ENCODE peak calls at places on chromosomes 4 and X, in eight cellular contexts. C is tibial nerve; P is central memory CD4-positive, alpha-beta T cell; E is mesendoderm; M is fibroblast of pulmonary artery; D is kidney tubule cell; U is stimulated activated CD4-positive, alpha-beta T cell treated with anti-CD3 and anti-CD28 coated beads, Interleukin-12 subunit alpha, Interleukin-12 subunit beta, amount 100 ng/mL, for 48 hours; Q is hypothalamus. G is an unnamed sample.

GRCh38 chr4:151530230-151530629 is 121.3 kb downstream of the FHIP1A start:
- DNase-seq in C (no peak), P (no peak), E (no peak), M (no peak), D (peak; percentile 38), U (no peak), Q (no peak), G (no peak)

GRCh38 chr4:21476753-21477152 is 471.8 kb downstream of the KCNIP4 start:
- DNase-seq in C (no peak), P (no peak), E (peak; percentile 83), M (peak; percentile 10), D (peak; percentile 23), U (no peak), Q (no peak), G (no peak)

GRCh38 chr4:146336413-146336807 is 122.1 kb downstream of the REELD1 start:
- DNase-seq in C (no peak), P (no peak), E (no peak), M (no peak), D (no peak), U (no peak), Q (no peak), G (no peak)

GRCh38 chr4:10079951-10080873 is 36.4 kb downstream of the WDR1 start:
- DNase-seq in C (no peak), P (no peak), E (no peak), M (no peak), D (no peak), U (no peak), Q (no peak), G (no peak)

GRCh38 chr4:74376888-74377483 is 12.0 kb downstream of the EREG start:
- DNase-seq in C (no peak), P (peak; percentile 32), E (peak; percentile 61), M (peak; percentile 91), D (peak; percentile 71), U (no peak), Q (no peak), G (no peak)

GRCh38 chr4:169243808-169244207 is 26.9 kb downstream of the SH3RF1 start:
- DNase-seq in C (no peak), P (no peak), E (no peak), M (peak; percentile 82), D (no peak), U (no peak), Q (no peak), G (no peak)

GRCh38 chr4:6402566-6403399 is 69.6 kb downstream of the PPP2R2C start:
- DNase-seq in C (no peak), P (no peak), E (peak; percentile 73), M (no peak), D (no peak), U (no peak), Q (no peak), G (no peak)

GRCh38 chr4:2935762-2936743 is 27.2 kb downstream of the NOP14 start:
- DNase-seq in C (no peak), P (peak; percentile 50), E (no peak), M (peak; percentile 37), D (peak; percentile 93), U (peak; percentile 67), Q (no peak), G (no peak)

GRCh38 chrX:149762696-149763614 is 10.9 kb upstream of the HSFX1 start:
- DNase-seq in C (no peak), P (no peak), E (no peak), M (no peak), D (no peak), U (no peak), Q (no peak), G (no peak)

GRCh38 chr4:89558147-89558546 is 250.5 kb upstream of the GPRIN3 start:
- DNase-seq in C (no peak), P (no peak), E (peak; percentile 71), M (no peak), D (peak; percentile 30), U (no peak), Q (no peak), G (no peak)

GRCh38 chr4:74487771-74488170 is 42.8 kb downstream of the AREG start:
- DNase-seq in C (no peak), P (no peak), E (no peak), M (no peak), D (no peak), U (no peak), Q (no peak), G (no peak)

GRCh38 chrX:57929373-57929772 is 19.1 kb upstream of the ZXDA start:
- DNase-seq in C (no peak), P (no peak), E (peak; percentile 38), M (peak; percentile 51), D (peak; percentile 37), U (no peak), Q (no peak), G (no peak)

GRCh38 chr4:174681723-174682300 is 147.2 kb downstream of the GLRA3 start:
- DNase-seq in C (no peak), P (no peak), E (peak; percentile 2), M (peak; percentile 65), D (peak; percentile 45), U (no peak), Q (no peak), G (no peak)

GRCh38 chr4:52572936-52573485 is 86.1 kb downstream of the USP46 start:
- DNase-seq in C (no peak), P (no peak), E (no peak), M (peak; percentile 79), D (peak; percentile 75), U (no peak), Q (no peak), G (no peak)

GRCh38 chr4:147581601-147582350 is 35.4 kb upstream of the TMEM184C start:
- DNase-seq in C (no peak), P (no peak), E (no peak), M (peak; percentile 57), D (no peak), U (no peak), Q (no peak), G (no peak)

GRCh38 chr4:113961322-113961698 is 18.1 kb downstream of the ARSJ start:
- DNase-seq in C (no peak), P (no peak), E (no peak), M (peak; percentile 89), D (no peak), U (no peak), Q (no peak), G (no peak)

GRCh38 chrX:132435222-132435621 is 53.6 kb downstream of the MBNL3 start:
- DNase-seq in C (no peak), P (no peak), E (no peak), M (peak; percentile 33), D (no peak), U (no peak), Q (no peak), G (no peak)

GRCh38 chr4:10706236-10706635 is 21.7 kb upstream of the CLNK start:
- DNase-seq in C (no peak), P (no peak), E (no peak), M (peak; percentile 16), D (no peak), U (no peak), Q (no peak), G (no peak)

G was measured in GM19239.